ENCODE peak calls at places on chromosome 13, in nine cellular contexts. C is breast epithelium, O is tibial nerve, Q is mucosa of descending colon, T is AG10803, B is astrocyte of the spinal cord, Z is kidney, P is GM10248, W is IMR-90. G is an unnamed sample.

GRCh38 chr13:36766295-36766694 is 52.7 kb upstream of the RFXAP start:
- DNase-seq in C (no peak), T (peak; percentile 48), B (peak; percentile 74), P (no peak), W (peak; percentile 47), Q (no peak), O (no peak), Z (no peak), G (no peak)

GRCh38 chr13:112885782-112886268 is 83.2 kb upstream of the MCF2L start:
- DNase-seq in T (peak; percentile 77), Z (peak; percentile 95), O (peak; percentile 60), Q (peak; percentile 90), B (peak; percentile 86), W (peak; percentile 87), C (peak; percentile 83), P (no peak), G (peak; percentile 88)

GRCh38 chr13:76882431-76882830 is 3.8 kb downstream of the KCTD12 start:
- DNase-seq in P (no peak), Q (no peak), T (peak; percentile 88), W (no peak), B (peak; percentile 13), O (no peak), C (no peak), Z (no peak), G (no peak)

GRCh38 chr13:110245421-110245899 is 61.5 kb downstream of the COL4A1 start:
- DNase-seq in B (peak; percentile 47), O (no peak), Q (no peak), Z (no peak), P (no peak), W (peak; percentile 76), T (peak; percentile 75), C (no peak), G (no peak)

GRCh38 chr13:27830010-27830409 is 37.7 kb downstream of the GSX1 start:
- DNase-seq in T (peak; percentile 24), B (peak; percentile 15), Q (peak; percentile 74), Z (peak; percentile 84), W (no peak), P (peak; percentile 84), C (no peak), O (peak; percentile 23), G (peak; percentile 59)

GRCh38 chr13:97262058-97262457 is 39.9 kb downstream of the MBNL2 start:
- DNase-seq in Z (no peak), B (no peak), W (no peak), Q (no peak), T (no peak), O (no peak), P (no peak), C (no peak), G (no peak)

GRCh38 chr13:22162889-22163288 is 492.0 kb downstream of the FGF9 start:
- DNase-seq in O (no peak), Z (no peak), B (no peak), W (no peak), T (no peak), C (no peak), P (peak; percentile 17), Q (no peak), G (no peak)

GRCh38 chr13:114071991-114072390 is 60.4 kb downstream of the RASA3 start:
- DNase-seq in Z (peak; percentile 45), Q (no peak), B (no peak), P (no peak), C (peak; percentile 33), O (no peak), W (no peak), T (no peak), G (no peak)

GRCh38 chr13:97567510-97568243 is 133.7 kb downstream of the RAP2A start:
- DNase-seq in O (peak; percentile 10), Z (peak; percentile 77), T (peak; percentile 73), P (peak; percentile 41), B (no peak), W (peak; percentile 50), Q (peak; percentile 80), C (peak; percentile 54), G (no peak)

GRCh38 chr13:44236370-44236769 is 137.3 kb upstream of the SERP2 start:
- DNase-seq in T (no peak), C (no peak), W (peak; percentile 58), O (peak; percentile 52), B (no peak), Z (no peak), Q (no peak), P (no peak), G (no peak)

GRCh38 chr13:114151565-114152284 is 19.3 kb upstream of the RASA3 start:
- DNase-seq in T (no peak), P (no peak), B (no peak), C (no peak), W (no peak), Z (peak; percentile 53), Q (peak; percentile 95), O (no peak), G (peak; percentile 8)

GRCh38 chr13:80430561-80430960 is 89.6 kb upstream of the SPRY2 start:
- DNase-seq in B (peak; percentile 7), P (no peak), T (no peak), Q (no peak), C (no peak), W (no peak), Z (no peak), O (no peak), G (no peak)

GRCh38 chr13:29575098-29575497 is 20.4 kb downstream of the SLC7A1 start:
- DNase-seq in O (no peak), B (no peak), W (no peak), Z (no peak), P (no peak), T (no peak), Q (no peak), C (no peak), G (no peak)

GRCh38 chr13:29579094-29579493 is 16.4 kb downstream of the SLC7A1 start:
- DNase-seq in B (no peak), Z (no peak), W (no peak), T (no peak), Q (no peak), O (no peak), P (no peak), C (no peak), G (no peak)

GRCh38 chr13:49494645-49495044 is 1.1 kb upstream of the PHF11 start:
- DNase-seq in Q (no peak), C (no peak), B (no peak), O (no peak), W (no peak), Z (no peak), T (no peak), P (no peak), G (no peak)

GRCh38 chr13:40772765-40773473 is 1.9 kb upstream of the MRPS31 start:
- DNase-seq in W (no peak), P (no peak), O (no peak), T (no peak), Z (no peak), B (no peak), Q (no peak), C (no peak), G (no peak)

GRCh38 chr13:66689628-66690027 is 540.5 kb downstream of the PCDH9 start:
- DNase-seq in P (no peak), T (no peak), Z (no peak), W (peak; percentile 40), C (no peak), B (peak; percentile 54), O (no peak), Q (peak; percentile 11), G (no peak)
- TF ChIP-seq CTCF in P (no peak), T (no peak), Z (peak; percentile 15), W (peak; percentile 42), C (no peak), B (peak; percentile 54), O (no peak), Q (no peak), G (peak; percentile 75)

GRCh38 chr13:103066079-103066880 is at the start of gene SLC10A2:
- DNase-seq in C (no peak), Z (no peak), O (no peak), Q (no peak), T (no peak), W (no peak), P (no peak), B (no peak), G (no peak)

GRCh38 chr13:103063376-103063775 is 2.8 kb downstream of the SLC10A2 start:
- DNase-seq in Q (no peak), P (no peak), C (no peak), B (no peak), T (no peak), W (no peak), O (no peak), Z (no peak), G (no peak)

GRCh38 chr13:103062079-103062478 is 4.1 kb downstream of the SLC10A2 start:
- DNase-seq in C (no peak), T (no peak), B (no peak), P (no peak), O (no peak), Q (no peak), Z (no peak), W (no peak), G (no peak)

GRCh38 chr13:103066991-103067390 is 774 bp upstream of the SLC10A2 start:
- DNase-seq in P (no peak), C (no peak), Z (no peak), B (no peak), T (no peak), O (no peak), W (no peak), Q (no peak), G (no peak)

DNA sequence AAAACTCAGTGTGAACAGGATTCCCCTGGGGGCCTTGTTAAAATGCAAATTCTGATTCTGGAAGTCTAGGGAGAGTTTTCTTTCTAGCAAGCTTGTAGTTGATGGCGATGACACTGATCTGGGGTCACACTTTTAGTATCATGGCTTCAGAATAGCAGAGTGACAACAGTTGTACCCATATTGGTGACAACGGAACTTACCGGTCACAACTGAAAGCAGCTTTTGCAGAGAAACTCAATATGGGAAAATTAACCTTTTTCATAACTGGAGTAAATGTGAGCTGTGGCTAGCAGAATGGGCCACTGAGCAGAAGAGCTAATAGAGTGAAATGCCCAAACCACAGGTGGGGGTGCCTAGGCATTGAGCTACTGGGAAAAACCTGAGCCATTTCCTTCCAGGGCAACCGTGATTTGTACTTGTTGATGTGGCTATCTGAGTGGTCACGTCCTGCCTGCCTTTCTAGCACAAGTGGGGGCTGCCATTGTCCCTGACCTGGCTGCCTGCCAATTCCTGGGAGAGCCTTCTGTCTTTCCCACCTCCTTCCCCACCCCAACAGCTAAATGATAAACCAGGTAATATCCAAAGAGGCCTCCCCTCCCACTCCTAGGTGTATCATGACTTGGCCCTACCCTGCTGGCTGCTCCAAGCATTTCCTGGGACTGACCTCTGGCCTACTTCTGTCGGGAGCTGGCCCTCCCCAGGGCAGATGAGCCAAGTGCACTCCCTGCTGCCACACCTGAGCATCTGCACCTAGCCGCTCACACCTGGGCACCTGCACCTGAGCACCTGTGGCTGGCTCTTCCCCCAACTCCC is 1.7 kb upstream of the SLC10A2 start:
- DNase-seq in Z (no peak), O (no peak), Q (peak; percentile 62), B (no peak), C (no peak), P (peak; percentile 20), W (no peak), T (no peak), G (no peak)
- TF ChIP-seq CTCF in Z (peak; percentile 14), O (no peak), Q (no peak), B (no peak), C (no peak), P (no peak), W (no peak), T (no peak), G (no peak)

GRCh38 chr13:94115054-94115453 is 364.4 kb downstream of the DCT start:
- DNase-seq in B (no peak), Q (no peak), C (no peak), O (no peak), Z (no peak), W (no peak), P (no peak), T (no peak), G (no peak)
- TF ChIP-seq CTCF in B (peak; percentile 8), Q (no peak), C (no peak), O (no peak), Z (no peak), W (no peak), P (no peak), T (no peak), G (no peak)

GRCh38 chr13:20035130-20035529 is 76.6 kb downstream of the ZMYM2 start:
- DNase-seq in O (no peak), Z (no peak), B (no peak), C (no peak), W (no peak), Q (no peak), T (no peak), P (no peak), G (no peak)
- TF ChIP-seq CTCF in O (no peak), Z (no peak), B (peak; percentile 8), C (no peak), W (no peak), Q (no peak), T (peak; percentile 10), P (no peak), G (no peak)